ENCODE peak calls at places on chromosomes 4 and X, in seven cellular contexts. One of them, this sample, is unnamed.

GRCh38 chr4:86453044-86453501 is 93.2 kb upstream of the MAPK10 start:
- DNase-seq in MM.1S: no peak
- DNase-seq in upper lobe of right lung: no peak
- DNase-seq in Peyer's patch: no peak
- DNase-seq in fibroblast of lung: peak; percentile 93
- DNase-seq in heart right ventricle: peak; percentile 19
- DNase-seq in left lung: no peak
- DNase-seq in this sample: no peak

GRCh38 chr4:69546121-69546520 is 50.4 kb upstream of the UGT2B4 start:
- DNase-seq in heart right ventricle: no peak
- DNase-seq in fibroblast of lung: peak; percentile 6
- DNase-seq in MM.1S: peak; percentile 42
- DNase-seq in upper lobe of right lung: no peak
- DNase-seq in left lung: no peak
- DNase-seq in Peyer's patch: no peak
- DNase-seq in this sample: no peak

GRCh38 chrX:13287816-13288215 is 32.0 kb downstream of the ATXN3L start:
- DNase-seq in left lung: no peak
- DNase-seq in Peyer's patch: no peak
- DNase-seq in upper lobe of right lung: no peak
- DNase-seq in fibroblast of lung: peak; percentile 54
- DNase-seq in MM.1S: no peak
- DNase-seq in heart right ventricle: no peak
- DNase-seq in this sample: no peak

GRCh38 chr4:153785830-153786721 is 2.8 kb downstream of the SFRP2 start:
- DNase-seq in upper lobe of right lung: no peak
- DNase-seq in Peyer's patch: no peak
- DNase-seq in left lung: no peak
- DNase-seq in heart right ventricle: no peak
- DNase-seq in MM.1S: peak; percentile 39
- DNase-seq in fibroblast of lung: peak; percentile 55
- DNase-seq in this sample: no peak

GRCh38 chr4:47386146-47386545 is 77.4 kb downstream of the COMMD8 start:
- DNase-seq in upper lobe of right lung: no peak
- DNase-seq in MM.1S: no peak
- DNase-seq in fibroblast of lung: no peak
- DNase-seq in heart right ventricle: no peak
- DNase-seq in left lung: no peak
- DNase-seq in Peyer's patch: no peak
- DNase-seq in this sample: no peak

GRCh38 chr4:19438228-19438627 is 813.5 kb upstream of the SLIT2 start:
- DNase-seq in heart right ventricle: no peak
- DNase-seq in upper lobe of right lung: no peak
- DNase-seq in MM.1S: no peak
- DNase-seq in Peyer's patch: no peak
- DNase-seq in fibroblast of lung: peak; percentile 74
- DNase-seq in left lung: no peak
- DNase-seq in this sample: no peak

GRCh38 chrX:123753656-123754350 is 21.0 kb upstream of the THOC2 start:
- DNase-seq in upper lobe of right lung: no peak
- DNase-seq in Peyer's patch: no peak
- DNase-seq in fibroblast of lung: no peak
- DNase-seq in left lung: no peak
- DNase-seq in heart right ventricle: no peak
- DNase-seq in MM.1S: no peak
- DNase-seq in this sample: no peak

GRCh38 chrX:34559325-34559724 is 97.8 kb downstream of the TMEM47 start:
- DNase-seq in left lung: no peak
- DNase-seq in heart right ventricle: no peak
- DNase-seq in upper lobe of right lung: no peak
- DNase-seq in MM.1S: peak; percentile 7
- DNase-seq in fibroblast of lung: peak; percentile 34
- DNase-seq in Peyer's patch: no peak
- DNase-seq in this sample: no peak

GRCh38 chrX:129759576-129760061 is 20.1 kb upstream of the SASH3 start:
- DNase-seq in left lung: peak; percentile 70
- DNase-seq in heart right ventricle: peak; percentile 30
- DNase-seq in fibroblast of lung: peak; percentile 88
- DNase-seq in Peyer's patch: peak; percentile 53
- DNase-seq in MM.1S: peak; percentile 96
- DNase-seq in upper lobe of right lung: no peak
- DNase-seq in this sample: no peak

GRCh38 chrX:39982927-39983326 is 114.8 kb downstream of the BCOR start:
- DNase-seq in MM.1S: no peak
- DNase-seq in upper lobe of right lung: no peak
- DNase-seq in fibroblast of lung: no peak
- DNase-seq in left lung: no peak
- DNase-seq in heart right ventricle: no peak
- DNase-seq in Peyer's patch: no peak
- DNase-seq in this sample: no peak

GRCh38 chrX:120746153-120746552 is 116.3 kb upstream of the C1GALT1C1 start:
- DNase-seq in left lung: no peak
- DNase-seq in fibroblast of lung: no peak
- DNase-seq in Peyer's patch: no peak
- DNase-seq in MM.1S: no peak
- DNase-seq in heart right ventricle: no peak
- DNase-seq in upper lobe of right lung: no peak
- DNase-seq in this sample: no peak

GRCh38 chr4:159860945-159861344 is 758.1 kb downstream of the RAPGEF2 start:
- DNase-seq in MM.1S: no peak
- DNase-seq in Peyer's patch: no peak
- DNase-seq in upper lobe of right lung: no peak
- DNase-seq in fibroblast of lung: no peak
- DNase-seq in heart right ventricle: no peak
- DNase-seq in left lung: no peak
- DNase-seq in this sample: no peak
- H3K27ac ChIP-seq in MM.1S: no peak overlapping the region
- H3K27ac ChIP-seq in Peyer's patch: no peak overlapping the region
- H3K27ac ChIP-seq in upper lobe of right lung: no peak overlapping the region
- H3K27ac ChIP-seq in fibroblast of lung: no peak overlapping the region
- H3K27ac ChIP-seq in heart right ventricle: no peak overlapping the region
- H3K27ac ChIP-seq in left lung: no peak overlapping the region
- H3K27ac ChIP-seq in this sample: no peak overlapping the region

DNA sequence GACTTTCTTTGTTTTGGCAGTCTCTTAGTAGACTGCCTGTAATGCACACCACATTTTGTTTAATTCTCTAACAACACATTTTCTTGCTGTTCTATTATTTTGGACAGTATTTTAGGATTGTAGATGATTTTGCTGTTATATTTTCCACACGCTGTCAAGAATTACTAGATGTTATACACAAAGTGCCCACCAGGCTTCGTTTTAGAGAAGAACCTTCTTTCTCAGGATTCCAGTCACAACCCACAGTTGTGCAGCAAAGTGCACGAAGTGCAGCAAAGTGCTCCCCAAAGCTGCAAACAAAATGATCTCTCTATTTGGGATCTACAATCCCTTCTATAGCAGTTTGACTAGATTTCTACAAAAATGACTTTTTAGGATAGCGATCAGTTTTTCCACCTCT is 2.4 kb downstream of the ZNF141 start:
- DNase-seq in upper lobe of right lung: no peak
- DNase-seq in MM.1S: no peak
- DNase-seq in Peyer's patch: no peak
- DNase-seq in heart right ventricle: no peak
- DNase-seq in left lung: no peak
- DNase-seq in fibroblast of lung: no peak
- DNase-seq in this sample: no peak
- H3K4me3 ChIP-seq in upper lobe of right lung: no peak overlapping the region
- H3K4me3 ChIP-seq in MM.1S: no peak overlapping the region
- H3K4me3 ChIP-seq in Peyer's patch: no peak overlapping the region
- H3K4me3 ChIP-seq in heart right ventricle: no peak overlapping the region
- H3K4me3 ChIP-seq in left lung: no peak overlapping the region
- H3K4me3 ChIP-seq in fibroblast of lung: no peak overlapping the region
- H3K4me3 ChIP-seq in this sample: no peak overlapping the region

DNA sequence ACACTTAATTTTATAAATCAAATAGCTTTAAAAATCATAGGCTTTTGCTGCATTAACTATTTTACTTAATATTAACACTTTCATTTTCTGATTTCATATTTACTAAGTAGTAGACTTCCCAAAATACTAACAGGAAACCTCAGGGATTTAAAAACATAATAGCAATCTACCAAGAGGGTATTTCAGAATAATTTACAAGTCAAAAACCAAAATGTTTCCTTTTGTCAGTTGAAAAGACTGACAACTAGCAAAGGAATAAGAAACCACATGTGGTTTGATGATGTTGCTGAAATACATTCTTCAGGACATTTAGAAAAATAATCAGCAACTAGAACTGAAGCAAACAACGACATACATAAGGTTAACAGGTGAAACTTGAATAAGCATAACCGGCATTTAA is 40.1 kb downstream of the DHX15 start:
- DNase-seq in heart right ventricle: no peak
- DNase-seq in left lung: no peak
- DNase-seq in upper lobe of right lung: no peak
- DNase-seq in Peyer's patch: no peak
- DNase-seq in fibroblast of lung: no peak
- DNase-seq in MM.1S: peak; percentile 59
- DNase-seq in this sample: no peak
- H3K36me3 ChIP-seq in heart right ventricle: peaks cover 83% of the 10 kb centered on the region
- H3K36me3 ChIP-seq in left lung: peaks cover 57% of the 10 kb centered on the region
- H3K36me3 ChIP-seq in upper lobe of right lung: peaks cover 69% of the 10 kb centered on the region
- H3K36me3 ChIP-seq in Peyer's patch: no peaks in the 10 kb centered on the region
- H3K36me3 ChIP-seq in fibroblast of lung: peaks cover 2% of the 10 kb centered on the region
- H3K36me3 ChIP-seq in MM.1S: peaks cover 32% of the 10 kb centered on the region
- H3K36me3 ChIP-seq in this sample: peaks cover 50% of the 10 kb centered on the region

DNA sequence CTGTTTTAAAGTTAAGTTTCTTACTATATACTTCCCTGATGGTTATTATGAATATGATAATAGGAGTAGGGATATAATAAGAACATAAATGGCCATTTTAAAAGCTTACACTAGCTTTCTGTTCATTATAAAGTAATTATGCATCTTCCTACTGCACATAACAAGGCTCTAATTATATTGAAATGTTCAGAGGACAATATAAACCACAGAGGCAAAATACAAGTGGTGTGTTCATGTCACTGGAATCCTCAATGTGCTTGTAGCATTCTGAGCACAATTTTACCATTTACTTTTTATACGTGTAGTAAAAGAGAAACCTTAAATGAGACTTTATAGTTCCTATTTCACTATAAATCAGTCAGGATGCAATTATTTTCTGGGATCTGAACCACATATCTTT is 268.3 kb downstream of the TMA16 start:
- DNase-seq in heart right ventricle: no peak
- DNase-seq in upper lobe of right lung: no peak
- DNase-seq in Peyer's patch: no peak
- DNase-seq in fibroblast of lung: no peak
- DNase-seq in left lung: no peak
- DNase-seq in MM.1S: no peak
- DNase-seq in this sample: no peak
- H3K27ac ChIP-seq in heart right ventricle: no peak overlapping the region
- H3K27ac ChIP-seq in upper lobe of right lung: no peak overlapping the region
- H3K27ac ChIP-seq in Peyer's patch: no peak overlapping the region
- H3K27ac ChIP-seq in fibroblast of lung: no peak overlapping the region
- H3K27ac ChIP-seq in left lung: no peak overlapping the region
- H3K27ac ChIP-seq in MM.1S: no peak overlapping the region
- H3K27ac ChIP-seq in this sample: no peak overlapping the region

DNA sequence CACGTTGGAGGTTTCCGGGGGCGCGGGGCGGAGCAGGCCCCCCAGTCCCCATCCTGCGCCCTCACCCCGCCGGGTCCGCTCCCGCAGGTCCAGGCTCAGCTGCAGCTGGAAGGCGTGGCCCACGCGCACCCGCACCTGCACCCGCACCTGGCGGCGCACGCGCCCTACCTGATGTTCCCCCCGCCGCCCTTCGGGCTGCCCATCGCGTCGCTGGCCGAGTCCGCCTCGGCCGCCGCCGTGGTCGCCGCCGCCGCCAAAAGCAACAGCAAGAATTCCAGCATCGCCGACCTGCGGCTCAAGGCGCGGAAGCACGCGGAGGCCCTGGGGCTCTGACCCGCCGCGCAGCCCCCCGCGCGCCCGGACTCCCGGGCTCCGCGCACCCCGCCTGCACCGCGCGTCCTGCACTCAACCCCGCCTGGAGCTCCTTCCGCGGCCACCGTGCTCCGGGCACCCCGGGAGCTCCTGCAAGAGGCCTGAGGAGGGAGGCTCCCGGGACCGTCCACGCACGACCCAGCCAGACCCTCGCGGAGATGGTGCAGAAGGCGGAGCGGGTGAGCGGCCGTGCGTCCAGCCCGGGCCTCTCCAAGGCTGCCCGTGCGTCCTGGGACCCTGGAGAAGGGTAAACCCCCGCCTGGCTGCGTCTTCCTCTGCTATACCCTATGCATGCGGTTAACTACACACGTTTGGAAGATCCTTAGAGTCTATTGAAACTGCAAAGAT is 13.9 kb downstream of the SHOX start:
- DNase-seq in left lung: no peak
- DNase-seq in fibroblast of lung: no peak
- DNase-seq in upper lobe of right lung: no peak
- DNase-seq in MM.1S: no peak
- DNase-seq in Peyer's patch: no peak
- DNase-seq in heart right ventricle: no peak
- DNase-seq in this sample: no peak
- H3K4me3 ChIP-seq in left lung: no peak overlapping the region
- H3K4me3 ChIP-seq in fibroblast of lung: no peak overlapping the region
- H3K4me3 ChIP-seq in upper lobe of right lung: no peak overlapping the region
- H3K4me3 ChIP-seq in MM.1S: no peak overlapping the region
- H3K4me3 ChIP-seq in Peyer's patch: no peak overlapping the region
- H3K4me3 ChIP-seq in heart right ventricle: no peak overlapping the region
- H3K4me3 ChIP-seq in this sample: no peak overlapping the region

GRCh38 chr4:88729146-88729755 is 31.6 kb upstream of the NAP1L5 start:
- DNase-seq in Peyer's patch: no peak
- DNase-seq in upper lobe of right lung: no peak
- DNase-seq in fibroblast of lung: no peak
- DNase-seq in heart right ventricle: no peak
- DNase-seq in MM.1S: no peak
- DNase-seq in left lung: no peak
- DNase-seq in this sample: no peak
- H3K36me3 ChIP-seq in Peyer's patch: no peaks in the 10 kb centered on the region
- H3K36me3 ChIP-seq in upper lobe of right lung: peaks cover 75% of the 10 kb centered on the region
- H3K36me3 ChIP-seq in fibroblast of lung: peaks cover 8% of the 10 kb centered on the region
- H3K36me3 ChIP-seq in heart right ventricle: peaks cover 94% of the 10 kb centered on the region
- H3K36me3 ChIP-seq in MM.1S: no peaks in the 10 kb centered on the region
- H3K36me3 ChIP-seq in left lung: peaks cover 70% of the 10 kb centered on the region
- H3K36me3 ChIP-seq in this sample: peaks cover 43% of the 10 kb centered on the region